ENCODE peak calls at places on chromosomes 7 and 10, in four cellular contexts. Z is testis, W is K562, X is left ventricle myocardium inferior. C is an unnamed sample.
A peak's percentile ranks its signal among the peaks of the same experiment; 100 is the strongest.

GRCh38 chr10:130817046-130817624 is 494.4 kb downstream of the TCERG1L start:
- DNase-seq in Z (no peak), W (no peak), X (no peak), C (no peak)

GRCh38 chr10:132538031-132538789 is 623 bp downstream of the INPP5A start:
- DNase-seq in X (peak; percentile 22), Z (no peak), W (no peak), C (peak; percentile 51)

GRCh38 chr10:123974406-123974805 is 82.8 kb upstream of the CPXM2 start:
- DNase-seq in Z (no peak), X (no peak), W (peak; percentile 54), C (no peak)

GRCh38 chr10:29590598-29591415 is 44.0 kb downstream of the SVIL start:
- DNase-seq in Z (no peak), X (no peak), W (peak; percentile 48), C (no peak)

GRCh38 chr7:148708026-148708685 is 9.5 kb downstream of the CUL1 start:
- DNase-seq in Z (no peak), W (peak; percentile 47), X (no peak), C (no peak)

GRCh38 chr7:45389073-45389872 is 184.9 kb upstream of the ADCY1 start:
- DNase-seq in X (no peak), W (no peak), Z (no peak), C (no peak)

GRCh38 chr10:63503395-63503794 is 17.8 kb upstream of the REEP3 start:
- DNase-seq in X (no peak), Z (no peak), W (no peak), C (no peak)

GRCh38 chr10:11787846-11788245 is 35.3 kb upstream of the PROSER2 start:
- DNase-seq in W (no peak), Z (no peak), X (no peak), C (no peak)

GRCh38 chr10:131431541-131431940 is 120.0 kb upstream of the TCERG1L start:
- DNase-seq in X (no peak), W (no peak), Z (no peak), C (no peak)

GRCh38 chr7:144835668-144836544 is at the start of gene TPK1:
- DNase-seq in X (peak; percentile 92), Z (peak; percentile 94), W (peak; percentile 98), C (peak; percentile 91)

GRCh38 chr7:144830811-144831210 is 5.0 kb downstream of the TPK1 start:
- DNase-seq in Z (no peak), W (peak; percentile 50), X (no peak), C (no peak)

GRCh38 chr7:144836545-144836842 is 641 bp upstream of the TPK1 start:
- DNase-seq in Z (no peak), W (no peak), X (no peak), C (no peak)

GRCh38 chr7:144834516-144835165 is 1.2 kb downstream of the TPK1 start:
- DNase-seq in W (peak; percentile 49), Z (peak; percentile 52), X (no peak), C (peak; percentile 13)

DNA sequence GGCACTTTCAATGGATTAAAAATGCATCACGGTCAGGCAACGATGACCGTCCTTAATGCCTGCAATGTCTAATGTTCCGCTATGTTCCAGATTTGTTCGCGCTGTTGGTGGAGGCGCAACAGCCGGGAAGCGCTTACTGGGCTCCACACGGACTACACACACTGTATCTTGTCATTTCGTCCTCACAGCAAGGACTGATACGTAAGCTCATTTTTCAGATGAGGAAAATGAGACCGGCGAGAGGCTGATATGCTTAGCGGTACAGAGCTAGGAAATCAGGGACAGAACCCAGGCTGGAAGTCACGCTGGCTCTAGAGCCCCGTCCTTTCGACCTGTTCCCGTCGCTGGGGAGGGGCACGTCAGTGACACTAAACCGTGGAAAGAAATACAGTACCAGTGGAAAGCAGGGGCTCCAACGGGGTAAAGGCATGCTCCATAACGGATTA is 664 bp downstream of the TPK1 start:
- DNase-seq in W (peak; percentile 68), X (peak; percentile 26), Z (peak; percentile 65), C (peak; percentile 43)
- H3K27ac ChIP-seq in W (peak overlapping the region; percentile 90), X (peak overlapping the region; percentile 98), Z (peak overlapping the region; percentile 94), C (peak overlapping the region; percentile 97)

DNA sequence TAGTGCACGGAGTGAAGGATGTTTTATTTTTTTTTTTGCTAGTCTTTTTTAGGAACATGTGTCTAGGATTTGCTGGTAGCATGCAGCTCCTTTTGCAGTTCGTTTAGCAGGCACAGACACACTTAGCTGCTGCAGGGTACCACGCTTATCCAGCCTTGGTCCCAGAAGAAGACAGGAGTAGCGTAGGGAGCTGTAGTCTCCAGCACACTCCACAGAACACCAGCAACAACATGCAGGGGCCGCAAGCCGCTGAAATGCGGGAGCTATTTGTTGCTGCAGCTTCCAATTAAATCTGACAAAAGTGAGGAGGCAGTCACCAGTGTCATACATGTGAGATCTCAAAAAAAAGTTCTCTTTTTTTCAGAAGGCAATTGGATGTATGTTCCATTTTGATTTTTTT is 486.2 kb upstream of the KLF6 start:
- DNase-seq in X (no peak), W (no peak), Z (no peak), C (no peak)
- TF ChIP-seq CTCF in X (no peak), W (no peak), Z (no peak), C (no peak)

GRCh38 chr7:520503-521161 is 986 bp upstream of the PDGFA start:
- DNase-seq in Z (peak; percentile 58), X (no peak), W (peak; percentile 68), C (no peak)
- H3K4me3 ChIP-seq in Z (no peak overlapping the region), X (peak overlapping the region; percentile 93), W (peak overlapping the region; percentile 38), C (peak overlapping the region; percentile 17)

DNA sequence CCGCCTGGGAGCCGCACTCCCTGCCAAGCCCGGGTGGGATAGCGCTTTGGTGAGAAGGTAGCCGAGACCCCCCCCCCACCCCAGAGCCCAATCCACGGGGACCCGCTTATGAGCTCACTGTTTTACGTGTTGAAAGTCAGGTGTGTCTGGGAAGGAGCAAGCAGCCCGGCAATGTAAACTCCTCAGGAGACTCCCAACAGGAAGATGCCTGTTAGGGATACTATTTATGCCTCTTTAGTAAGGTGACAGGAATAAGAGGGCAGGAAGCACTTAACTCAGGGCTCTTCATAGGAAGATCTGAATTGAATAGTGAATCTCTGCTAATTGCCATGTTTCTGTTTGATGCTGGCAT is 367 bp upstream of the ARHGAP22 start:
- DNase-seq in X (no peak), W (no peak), Z (no peak), C (no peak)
- H3K27ac ChIP-seq in X (peak overlapping the region; percentile 65), W (no peak overlapping the region), Z (no peak overlapping the region), C (no peak overlapping the region)

GRCh38 chr10:104029528-104029875 is 56.2 kb downstream of the COL17A1 start:
- DNase-seq in Z (peak; percentile 92), W (no peak), X (peak; percentile 87), C (no peak)

GRCh38 chr10:104028823-104029527 is 56.7 kb downstream of the COL17A1 start:
- DNase-seq in Z (no peak), W (no peak), X (no peak), C (no peak)

GRCh38 chr10:104026762-104027161 is 58.9 kb downstream of the COL17A1 start:
- DNase-seq in X (no peak), Z (no peak), W (no peak), C (no peak)

GRCh38 chr10:104025524-104025923 is 58.6 kb downstream of the SLK start:
- DNase-seq in X (no peak), W (no peak), Z (no peak), C (no peak)

GRCh38 chr10:104028146-104028545 is 57.5 kb downstream of the COL17A1 start:
- DNase-seq in W (peak; percentile 9), Z (peak; percentile 76), X (no peak), C (no peak)
- TF ChIP-seq CTCF in W (peak; percentile 9), Z (peak; percentile 20), X (peak; percentile 69), C (no peak)

GRCh38 chr10:107545717-107546116 is 381.2 kb upstream of the SORCS1 start:
- DNase-seq in Z (no peak), W (no peak), X (no peak), C (no peak)
- H3K4me3 ChIP-seq in Z (no peak overlapping the region), W (no peak overlapping the region), X (no peak overlapping the region), C (no peak overlapping the region)

DNA sequence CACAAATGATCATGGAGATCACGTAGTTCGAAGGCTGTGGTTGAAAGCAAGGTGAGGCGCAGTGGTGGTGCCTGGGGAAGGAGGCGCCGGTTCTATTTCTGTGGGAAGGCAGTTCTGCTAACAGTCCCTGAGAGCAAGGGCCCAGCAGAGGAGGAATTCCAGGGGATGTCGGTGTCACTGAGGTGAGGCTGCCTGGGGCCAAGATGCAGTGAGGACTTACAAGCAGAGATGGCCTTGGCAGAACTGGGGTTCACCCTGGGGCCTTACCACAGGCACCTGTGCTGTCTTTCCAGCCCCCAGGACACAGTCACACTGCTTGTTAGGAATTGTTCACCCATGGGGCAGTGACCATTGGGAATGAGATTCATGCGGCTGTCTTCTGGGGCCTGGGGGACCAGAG is 26.7 kb downstream of the GBX1 start:
- DNase-seq in W (no peak), Z (peak; percentile 12), X (no peak), C (no peak)
- H3K27ac ChIP-seq in W (no peak overlapping the region), Z (no peak overlapping the region), X (no peak overlapping the region), C (no peak overlapping the region)

GRCh38 chr7:22586806-22587180 is 86.8 kb upstream of the STEAP1B start:
- DNase-seq in W (peak; percentile 46), Z (no peak), X (no peak), C (no peak)
- TF ChIP-seq CTCF in W (peak; percentile 49), Z (no peak), X (peak; percentile 51), C (peak; percentile 42)

DNA sequence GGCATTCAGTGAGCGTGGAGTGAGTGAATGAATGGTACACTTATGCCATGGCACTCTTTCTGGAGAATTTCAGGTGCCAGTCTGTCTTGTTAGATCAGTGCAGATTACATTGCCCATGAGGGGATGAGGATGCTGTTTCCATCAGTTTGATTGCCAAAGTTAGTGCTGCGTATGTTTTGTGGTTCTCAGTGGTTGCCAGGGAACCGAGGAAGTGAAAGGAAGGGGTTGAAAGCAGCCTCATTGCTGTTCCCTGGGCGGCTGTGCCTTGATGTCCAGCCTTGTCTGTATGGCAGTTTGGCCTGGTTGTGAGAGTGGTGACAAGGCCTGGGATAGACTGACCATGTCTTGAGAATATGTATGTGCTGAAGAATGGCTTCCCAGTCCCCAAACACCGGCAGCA is 30.2 kb downstream of the WBP1L start:
- DNase-seq in Z (no peak), W (no peak), X (peak; percentile 35), C (no peak)
- H3K4me3 ChIP-seq in Z (no peak overlapping the region), W (no peak overlapping the region), X (peak overlapping the region; percentile 74), C (no peak overlapping the region)